ENCODE peak calls at places on chromosomes 16 and 17, in four cellular contexts. A, N, R and M are unnamed samples.

GRCh38 chr17:42167807-42168206 is 13.0 kb upstream of the RAB5C start:
- DNase-seq in A (no peak), N (no peak), R (no peak), M (no peak)

GRCh38 chr17:36667922-36668321 is 66.5 kb downstream of the MRM1 start:
- DNase-seq in A (no peak), N (no peak), R (no peak), M (peak)

GRCh38 chr16:70295634-70296033 is 3.4 kb upstream of the DDX19B start:
- DNase-seq in A (no peak), N (no peak), R (no peak), M (no peak)

GRCh38 chr16:70706948-70707465 is 21.2 kb upstream of the MTSS2 start:
- DNase-seq in A (no peak), N (no peak), R (peak), M (peak)

GRCh38 chr17:17214646-17215436 is 8.7 kb upstream of the PLD6 start:
- DNase-seq in A (no peak), N (no peak), R (no peak), M (no peak)

GRCh38 chr16:83953796-83954576 is 946 bp downstream of the OSGIN1 start:
- DNase-seq in A (peak), N (peak), R (peak), M (peak)

GRCh38 chr17:80503921-80504320 is 27.5 kb upstream of the NPTX1 start:
- DNase-seq in A (no peak), N (no peak), R (no peak), M (no peak)

GRCh38 chr16:54026456-54026855 is 260.1 kb downstream of the IRX3 start:
- DNase-seq in A (no peak), N (no peak), R (no peak), M (no peak)

GRCh38 chr16:50266337-50267091 is at the start of gene ADCY7:
- DNase-seq in A (peak), N (peak), R (peak), M (no peak)

GRCh38 chr17:35784895-35785294 is 10.5 kb downstream of the MMP28 start:
- DNase-seq in A (no peak), N (no peak), R (no peak), M (no peak)

GRCh38 chr16:70736454-70737376 is 50.9 kb upstream of the MTSS2 start:
- DNase-seq in A (peak), N (no peak), R (no peak), M (no peak)

GRCh38 chr17:8965394-8966168 is at the start of gene PIK3R5:
- DNase-seq in A (peak), N (no peak), R (peak), M (no peak)

GRCh38 chr17:66661411-66661843 is 173.5 kb upstream of the CACNG5 start:
- DNase-seq in A (no peak), N (peak), R (no peak), M (peak)

GRCh38 chr16:52068447-52069074 is 478.4 kb downstream of the TOX3 start:
- DNase-seq in A (peak), N (no peak), R (peak), M (peak)

GRCh38 chr16:66878067-66878466 is 2.2 kb upstream of the PDP2 start:
- DNase-seq in A (no peak), N (no peak), R (no peak), M (no peak)

GRCh38 chr16:87661561-87661960 is 59.3 kb downstream of the JPH3 start:
- DNase-seq in A (peak), N (no peak), R (peak), M (peak)

GRCh38 chr16:3606441-3606840 is 5.0 kb downstream of the SLX4 start:
- DNase-seq in A (no peak), N (no peak), R (no peak), M (no peak)

GRCh38 chr17:66574123-66574522 is 260.8 kb upstream of the CACNG5 start:
- DNase-seq in A (no peak), N (no peak), R (no peak), M (no peak)

GRCh38 chr17:36504156-36504545 is 17.7 kb downstream of the ZNHIT3 start:
- DNase-seq in A (no peak), N (no peak), R (no peak), M (no peak)

GRCh38 chr16:69417537-69418199 is 6.8 kb upstream of the CYB5B start:
- DNase-seq in A (no peak), N (no peak), R (peak), M (peak)

GRCh38 chr16:65002265-65002664 is 119.6 kb downstream of the CDH11 start:
- DNase-seq in A (no peak), N (no peak), R (peak), M (no peak)

GRCh38 chr16:63617990-63618763 is 1503.7 kb downstream of the CDH11 start:
- DNase-seq in A (no peak), N (no peak), R (no peak), M (no peak)

GRCh38 chr16:65876624-65877023 is 489.9 kb upstream of the CDH5 start:
- DNase-seq in A (no peak), N (no peak), R (no peak), M (no peak)

GRCh38 chr16:72766506-72766905 is 281.4 kb downstream of the ZFHX3 start:
- DNase-seq in A (peak), N (no peak), R (no peak), M (no peak)

GRCh38 chr17:78659546-78659945 is 82.3 kb upstream of the DNAH17 start:
- DNase-seq in A (no peak), N (no peak), R (no peak), M (no peak)

GRCh38 chr16:68259421-68259820 is 4.9 kb upstream of the SLC7A6 start:
- DNase-seq in A (no peak), N (no peak), R (no peak), M (no peak)

GRCh38 chr16:68265078-68265925 is 976 bp downstream of the SLC7A6 start:
- DNase-seq in A (peak), N (peak), R (peak), M (peak)

GRCh38 chr16:68264128-68265077 is at the start of gene SLC7A6:
- DNase-seq in A (peak), N (peak), R (peak), M (peak)

GRCh38 chr16:68267612-68268405 is 3.5 kb downstream of the SLC7A6 start:
- DNase-seq in A (peak), N (no peak), R (no peak), M (no peak)

DNA sequence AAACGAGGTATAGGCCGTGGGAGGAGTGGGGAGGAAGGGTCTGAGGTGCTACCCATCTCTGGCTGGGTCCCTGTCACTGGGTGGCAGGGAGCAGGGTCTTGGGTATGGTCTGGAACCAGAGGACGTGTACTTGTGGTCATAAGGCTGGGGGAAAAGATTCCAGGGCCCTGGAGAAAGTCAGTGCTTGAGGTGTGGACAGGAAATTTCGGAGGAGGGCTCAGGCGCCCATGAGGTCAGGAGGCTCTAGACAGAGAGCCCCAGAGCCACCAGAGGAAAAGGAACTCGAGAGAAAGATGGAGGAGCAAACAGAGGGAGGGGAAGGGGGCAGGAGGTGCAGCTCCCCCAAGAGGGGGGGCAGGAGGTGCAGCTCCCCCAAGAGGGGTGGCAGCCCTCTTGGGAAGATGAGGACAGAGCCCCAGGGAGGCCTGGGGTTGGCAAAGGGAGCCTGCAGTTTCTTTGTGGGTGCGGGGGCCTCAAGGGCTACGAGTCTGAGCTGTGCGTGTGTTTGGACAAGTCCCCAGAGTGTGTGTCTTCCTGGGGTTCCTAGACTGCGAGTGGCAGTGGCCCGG is 683 bp upstream of the SLC7A6 start:
- DNase-seq in A (no peak), N (no peak), R (no peak), M (no peak)
- H3K4me3 ChIP-seq in A (peak), N (peak), R (peak), M (peak)

GRCh38 chr17:1229354-1229890 is 40.8 kb upstream of the BHLHA9 start:
- DNase-seq in A (peak), N (no peak), R (peak), M (no peak)
- TF ChIP-seq EZH2 in A (peak), N (no peak), R (peak), M (no peak)

GRCh38 chr16:57152096-57153093 is 33.4 kb downstream of the PSME3IP1 start:
- DNase-seq in A (no peak), N (no peak), R (no peak), M (no peak)

GRCh38 chr16:57156351-57156703 is 29.5 kb downstream of the PSME3IP1 start:
- DNase-seq in A (no peak), N (no peak), R (no peak), M (no peak)

GRCh38 chr16:57155702-57156350 is 30.0 kb downstream of the PSME3IP1 start:
- DNase-seq in A (no peak), N (no peak), R (no peak), M (no peak)

GRCh38 chr16:57151369-57151768 is 34.5 kb downstream of the PSME3IP1 start:
- DNase-seq in A (no peak), N (no peak), R (no peak), M (no peak)

GRCh38 chr16:57153841-57154240 is 32.0 kb downstream of the PSME3IP1 start:
- DNase-seq in A (no peak), N (no peak), R (no peak), M (no peak)
- TF ChIP-seq EZH2phosphoT487 in A (no peak), N (no peak), R (no peak), M (no peak)

DNA sequence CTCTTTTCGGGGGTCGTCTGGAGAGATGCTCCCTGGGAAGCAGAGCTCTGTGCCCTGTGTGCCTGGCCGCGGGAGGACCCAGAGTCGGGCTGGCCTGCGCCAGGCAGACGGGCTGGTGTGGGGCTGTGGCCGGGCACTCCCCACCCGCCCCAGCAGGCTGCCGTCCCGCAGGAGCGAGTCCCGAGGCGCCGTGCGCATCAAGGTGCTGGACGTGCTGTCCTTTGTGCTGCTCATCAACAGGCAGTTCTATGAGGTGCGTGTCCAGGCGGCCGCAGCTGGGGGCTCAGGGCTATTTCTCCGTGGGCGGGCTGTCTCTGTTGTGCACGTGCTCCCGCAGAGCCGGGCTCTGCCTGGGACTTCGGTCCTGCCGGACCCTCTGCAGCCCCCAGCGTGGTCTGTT is 15.0 kb downstream of the TSC2 start:
- DNase-seq in A (no peak), N (no peak), R (no peak), M (no peak)
- H3K4me3 ChIP-seq in A (no peak), N (no peak), R (no peak), M (no peak)

GRCh38 chr17:46978489-46979022 is 497 bp downstream of the RPRML start:
- DNase-seq in A (peak), N (no peak), R (no peak), M (peak)
- TF ChIP-seq EZH2 in A (peak), N (no peak), R (peak), M (peak)

DNA sequence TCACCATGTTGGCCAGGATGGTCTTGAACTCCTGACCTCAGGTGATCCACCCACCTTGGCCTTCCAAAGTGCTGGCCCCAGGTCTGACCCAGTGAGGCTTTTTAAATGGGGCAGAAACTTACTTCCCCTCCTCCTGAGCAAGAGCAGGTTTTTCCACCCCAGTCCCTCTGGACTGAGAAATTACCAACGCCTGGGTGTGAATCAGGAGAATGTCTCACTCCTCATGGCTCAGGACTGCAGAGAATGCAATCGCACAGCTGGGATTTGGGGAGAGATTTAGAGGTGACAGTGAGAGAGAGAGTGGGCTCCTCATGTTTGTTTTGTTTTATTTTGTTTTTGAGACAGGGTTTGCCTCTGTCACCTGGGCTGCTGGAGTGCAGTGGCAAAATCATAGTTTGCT is 203.6 kb downstream of the RAB11FIP4 start:
- DNase-seq in A (no peak), N (no peak), R (no peak), M (peak)
- TF ChIP-seq EZH2phosphoT487 in A (no peak), N (no peak), R (no peak), M (no peak)

DNA sequence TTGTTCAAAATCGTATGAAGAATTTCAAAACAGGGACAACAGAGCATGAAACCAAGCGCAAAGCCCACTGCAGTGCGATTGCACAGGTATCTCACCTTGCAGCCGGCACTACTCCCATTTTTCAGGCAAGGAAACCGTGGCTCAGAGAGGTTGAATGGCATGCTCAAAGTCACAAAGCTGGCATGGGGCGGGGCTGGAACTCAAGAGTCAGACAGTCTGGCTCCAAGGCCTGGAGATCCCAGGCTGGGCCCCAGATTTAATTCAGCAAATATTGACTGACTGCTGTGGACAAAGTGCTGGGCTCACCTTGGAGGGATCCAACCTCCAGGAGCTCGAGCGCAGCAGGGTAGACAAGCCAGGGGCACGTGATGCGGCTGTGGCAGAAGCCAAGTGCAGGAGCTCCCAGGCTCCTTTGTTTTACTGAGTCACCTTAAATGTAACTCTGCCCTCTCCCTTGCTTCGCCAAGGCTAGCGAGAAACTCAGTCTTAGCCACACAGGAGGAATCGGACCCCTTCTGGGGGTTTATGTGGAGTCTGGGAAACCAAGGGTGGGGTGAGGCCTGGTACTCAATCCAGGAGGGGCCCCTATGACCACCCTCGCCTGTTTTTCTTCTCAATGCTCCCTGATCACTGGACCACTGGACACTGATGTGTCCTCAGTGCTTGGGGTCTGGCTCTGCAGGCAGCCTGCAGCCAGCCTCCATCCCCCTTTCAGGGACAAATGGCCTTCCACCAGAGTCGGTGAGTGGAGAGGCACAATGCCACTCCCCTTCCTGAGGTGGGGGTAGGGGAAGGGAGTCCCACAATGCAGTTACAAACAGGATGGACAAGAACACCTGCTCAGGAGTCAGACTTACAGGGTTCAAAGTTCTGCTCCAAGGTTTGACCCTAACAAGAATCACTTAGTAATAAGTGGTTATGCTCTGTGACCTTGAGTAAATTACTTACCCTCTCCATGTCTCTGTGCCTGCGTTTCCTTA is 3.9 kb upstream of the SPATA20 start:
- DNase-seq in A (no peak), N (no peak), R (peak), M (peak)
- H3K4me3 ChIP-seq in A (peak), N (peak), R (peak), M (peak)

DNA sequence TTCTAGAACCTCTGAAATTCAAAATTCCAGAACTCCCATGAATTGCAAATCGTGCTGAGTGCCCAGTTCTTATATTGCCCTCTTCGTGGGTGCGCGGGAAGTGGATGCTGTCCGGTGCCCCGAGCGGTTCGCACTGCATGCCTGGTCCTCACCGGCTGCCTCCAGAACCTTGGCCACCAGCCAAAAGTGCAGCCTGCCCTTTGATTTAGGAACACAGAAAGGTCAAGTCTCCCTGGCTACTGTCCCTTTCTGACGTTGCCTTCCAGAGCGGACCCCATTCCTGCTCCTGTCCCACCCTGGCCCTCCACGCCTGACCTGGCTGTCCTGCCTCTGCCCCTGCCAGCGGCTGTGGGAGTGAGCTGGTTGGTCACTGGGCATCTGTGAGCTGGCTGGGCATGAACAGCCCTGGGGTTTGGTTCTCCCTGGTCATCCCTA is 9.7 kb downstream of the NEUROD2 start:
- DNase-seq in A (no peak), N (no peak), R (no peak), M (no peak)
- TF ChIP-seq EZH2 in A (no peak), N (no peak), R (peak), M (no peak)

GRCh38 chr17:73420897-73421296 is 109.1 kb upstream of the CDC42EP4 start:
- DNase-seq in A (no peak), N (peak), R (no peak), M (peak)
- TF ChIP-seq EZH2phosphoT487 in A (no peak), N (no peak), R (no peak), M (no peak)

GRCh38 chr16:89900885-89901284 is 17.8 kb upstream of the MC1R start:
- DNase-seq in A (no peak), N (no peak), R (no peak), M (no peak)
- H3K4me3 ChIP-seq in A (no peak), N (no peak), R (no peak), M (no peak)